ENCODE peak calls at places on chromosomes 1 and 21, in eight cellular contexts. One of them, this sample, is unnamed.

GRCh38 chr1:181646723-181647122 is 163.4 kb downstream of the CACNA1E start:
- DNase-seq in fibroblast of pulmonary artery: no peak
- DNase-seq in HFFc6: no peak
- DNase-seq in heart right ventricle: no peak
- DNase-seq in nephron progenitor cell: no peak
- DNase-seq in cardiac muscle cell: no peak
- DNase-seq in Peyer's patch: no peak
- DNase-seq in GM23338: no peak
- DNase-seq in this sample: no peak

GRCh38 chr1:236345728-236346127 is 48.4 kb upstream of the EDARADD start:
- DNase-seq in cardiac muscle cell: peak
- DNase-seq in Peyer's patch: no peak
- DNase-seq in heart right ventricle: no peak
- DNase-seq in fibroblast of pulmonary artery: no peak
- DNase-seq in HFFc6: no peak
- DNase-seq in nephron progenitor cell: no peak
- DNase-seq in GM23338: peak
- DNase-seq in this sample: no peak

GRCh38 chr1:224127925-224128819 is 14.3 kb downstream of the FBXO28 start:
- DNase-seq in Peyer's patch: no peak
- DNase-seq in heart right ventricle: no peak
- DNase-seq in fibroblast of pulmonary artery: no peak
- DNase-seq in HFFc6: peak
- DNase-seq in cardiac muscle cell: no peak
- DNase-seq in GM23338: no peak
- DNase-seq in nephron progenitor cell: no peak
- DNase-seq in this sample: no peak

GRCh38 chr1:24735619-24736375 is 9.4 kb upstream of the CLIC4 start:
- DNase-seq in GM23338: peak
- DNase-seq in HFFc6: no peak
- DNase-seq in nephron progenitor cell: no peak
- DNase-seq in heart right ventricle: peak
- DNase-seq in cardiac muscle cell: peak
- DNase-seq in Peyer's patch: no peak
- DNase-seq in fibroblast of pulmonary artery: peak
- DNase-seq in this sample: no peak

GRCh38 chr21:14581902-14582457 is 35.9 kb upstream of the SAMSN1 start:
- DNase-seq in HFFc6: no peak
- DNase-seq in cardiac muscle cell: no peak
- DNase-seq in fibroblast of pulmonary artery: no peak
- DNase-seq in GM23338: no peak
- DNase-seq in Peyer's patch: no peak
- DNase-seq in heart right ventricle: no peak
- DNase-seq in nephron progenitor cell: no peak
- DNase-seq in this sample: no peak

GRCh38 chr1:177065430-177065829 is 99.1 kb downstream of the ASTN1 start:
- DNase-seq in fibroblast of pulmonary artery: no peak
- DNase-seq in HFFc6: no peak
- DNase-seq in cardiac muscle cell: no peak
- DNase-seq in heart right ventricle: no peak
- DNase-seq in GM23338: no peak
- DNase-seq in nephron progenitor cell: no peak
- DNase-seq in Peyer's patch: no peak
- DNase-seq in this sample: no peak

GRCh38 chr1:39043513-39043912 is 17.4 kb downstream of the NDUFS5 start:
- DNase-seq in heart right ventricle: no peak
- DNase-seq in Peyer's patch: no peak
- DNase-seq in cardiac muscle cell: no peak
- DNase-seq in GM23338: no peak
- DNase-seq in HFFc6: no peak
- DNase-seq in nephron progenitor cell: no peak
- DNase-seq in fibroblast of pulmonary artery: no peak
- DNase-seq in this sample: no peak

GRCh38 chr1:85047144-85047471 is 1.2 kb downstream of the MCOLN3 start:
- DNase-seq in HFFc6: no peak
- DNase-seq in fibroblast of pulmonary artery: no peak
- DNase-seq in GM23338: no peak
- DNase-seq in Peyer's patch: no peak
- DNase-seq in heart right ventricle: no peak
- DNase-seq in nephron progenitor cell: peak
- DNase-seq in cardiac muscle cell: no peak
- DNase-seq in this sample: no peak

GRCh38 chr1:198657550-198658064 is 18.8 kb downstream of the PTPRC start:
- DNase-seq in cardiac muscle cell: peak
- DNase-seq in Peyer's patch: no peak
- DNase-seq in nephron progenitor cell: no peak
- DNase-seq in fibroblast of pulmonary artery: peak
- DNase-seq in heart right ventricle: no peak
- DNase-seq in HFFc6: peak
- DNase-seq in GM23338: no peak
- DNase-seq in this sample: no peak

GRCh38 chr1:86852737-86853408 is 61.1 kb downstream of the SELENOF start:
- DNase-seq in GM23338: no peak
- DNase-seq in cardiac muscle cell: peak
- DNase-seq in Peyer's patch: no peak
- DNase-seq in heart right ventricle: no peak
- DNase-seq in HFFc6: no peak
- DNase-seq in nephron progenitor cell: no peak
- DNase-seq in fibroblast of pulmonary artery: no peak
- DNase-seq in this sample: peak

GRCh38 chr1:155518484-155518883 is 44.1 kb downstream of the ASH1L start:
- DNase-seq in Peyer's patch: no peak
- DNase-seq in GM23338: no peak
- DNase-seq in fibroblast of pulmonary artery: no peak
- DNase-seq in cardiac muscle cell: no peak
- DNase-seq in nephron progenitor cell: no peak
- DNase-seq in HFFc6: no peak
- DNase-seq in heart right ventricle: no peak
- DNase-seq in this sample: no peak

GRCh38 chr1:155514582-155515187 is 47.9 kb downstream of the ASH1L start:
- DNase-seq in HFFc6: no peak
- DNase-seq in fibroblast of pulmonary artery: peak
- DNase-seq in cardiac muscle cell: peak
- DNase-seq in GM23338: no peak
- DNase-seq in heart right ventricle: no peak
- DNase-seq in nephron progenitor cell: no peak
- DNase-seq in Peyer's patch: no peak
- DNase-seq in this sample: no peak

GRCh38 chr1:155507960-155508359 is 54.6 kb downstream of the ASH1L start:
- DNase-seq in GM23338: no peak
- DNase-seq in heart right ventricle: no peak
- DNase-seq in HFFc6: no peak
- DNase-seq in fibroblast of pulmonary artery: no peak
- DNase-seq in nephron progenitor cell: no peak
- DNase-seq in cardiac muscle cell: no peak
- DNase-seq in Peyer's patch: no peak
- DNase-seq in this sample: no peak

GRCh38 chr1:155509064-155509463 is 53.5 kb downstream of the ASH1L start:
- DNase-seq in heart right ventricle: no peak
- DNase-seq in GM23338: no peak
- DNase-seq in Peyer's patch: no peak
- DNase-seq in fibroblast of pulmonary artery: no peak
- DNase-seq in nephron progenitor cell: no peak
- DNase-seq in cardiac muscle cell: no peak
- DNase-seq in HFFc6: no peak
- DNase-seq in this sample: no peak

GRCh38 chr1:155513300-155513926 is 49.2 kb downstream of the ASH1L start:
- DNase-seq in cardiac muscle cell: peak
- DNase-seq in HFFc6: peak
- DNase-seq in GM23338: no peak
- DNase-seq in fibroblast of pulmonary artery: peak
- DNase-seq in heart right ventricle: no peak
- DNase-seq in nephron progenitor cell: no peak
- DNase-seq in Peyer's patch: no peak
- DNase-seq in this sample: no peak
- TF ChIP-seq CTCF in cardiac muscle cell: peak
- TF ChIP-seq CTCF in HFFc6: peak
- TF ChIP-seq CTCF in GM23338: no peak
- TF ChIP-seq CTCF in fibroblast of pulmonary artery: peak
- TF ChIP-seq CTCF in heart right ventricle: no peak
- TF ChIP-seq CTCF in nephron progenitor cell: no peak
- TF ChIP-seq CTCF in Peyer's patch: no peak
- TF ChIP-seq CTCF in this sample: no peak

DNA sequence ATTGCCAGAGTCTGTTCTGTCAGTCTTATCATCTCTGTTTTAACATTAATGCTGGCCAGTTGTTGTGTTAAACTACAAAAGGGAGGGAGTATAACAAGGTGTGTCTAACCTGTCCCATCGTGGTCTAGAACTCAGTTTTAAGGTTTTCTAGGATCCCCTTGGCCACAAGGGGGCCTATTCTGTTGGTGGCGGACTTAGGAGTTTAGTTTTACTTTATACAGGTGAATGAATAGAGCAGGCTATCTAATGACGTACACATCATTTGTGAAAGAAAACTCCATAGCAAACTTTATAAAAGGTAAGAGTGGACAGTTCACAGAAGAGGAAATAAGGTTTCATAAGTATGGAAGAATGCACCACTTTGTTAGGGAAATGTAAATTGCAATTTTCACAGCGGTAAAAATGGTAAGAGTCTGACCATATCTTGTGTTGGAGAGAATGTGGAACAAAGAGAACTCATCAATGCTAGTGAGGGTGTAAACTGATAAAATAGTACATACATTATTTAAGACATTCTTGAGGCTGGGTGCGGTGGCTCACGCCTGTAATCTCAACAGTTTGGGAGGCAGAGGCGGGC is 2.5 kb upstream of the ATF6 start:
- DNase-seq in fibroblast of pulmonary artery: no peak
- DNase-seq in heart right ventricle: no peak
- DNase-seq in cardiac muscle cell: no peak
- DNase-seq in GM23338: peak
- DNase-seq in Peyer's patch: peak
- DNase-seq in nephron progenitor cell: peak
- DNase-seq in HFFc6: no peak
- DNase-seq in this sample: peak
- TF ChIP-seq CTCF in fibroblast of pulmonary artery: peak
- TF ChIP-seq CTCF in heart right ventricle: peak
- TF ChIP-seq CTCF in cardiac muscle cell: peak
- TF ChIP-seq CTCF in GM23338: peak
- TF ChIP-seq CTCF in Peyer's patch: peak
- TF ChIP-seq CTCF in nephron progenitor cell: peak
- TF ChIP-seq CTCF in HFFc6: peak
- TF ChIP-seq CTCF in this sample: no peak

DNA sequence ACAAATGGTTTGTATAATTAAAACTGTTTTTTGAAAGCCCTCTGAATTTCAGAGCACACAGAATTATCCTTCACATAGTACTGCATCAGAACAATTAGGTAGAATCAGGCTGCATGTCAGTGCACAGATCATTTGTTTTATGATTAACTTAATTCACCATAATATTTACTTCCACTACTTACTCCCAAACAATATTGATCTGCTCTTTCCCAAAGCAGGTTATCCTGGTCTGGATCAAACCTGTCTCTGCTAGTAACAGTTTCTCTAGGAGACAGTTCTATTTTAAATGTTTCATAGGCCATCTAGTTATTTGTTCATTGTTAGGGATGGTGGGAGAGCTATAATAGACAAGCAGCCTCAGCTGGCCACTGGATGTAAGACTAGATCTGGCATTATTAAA is 280.5 kb upstream of the NR5A2 start:
- DNase-seq in Peyer's patch: no peak
- DNase-seq in HFFc6: no peak
- DNase-seq in nephron progenitor cell: no peak
- DNase-seq in cardiac muscle cell: no peak
- DNase-seq in fibroblast of pulmonary artery: no peak
- DNase-seq in heart right ventricle: no peak
- DNase-seq in GM23338: no peak
- DNase-seq in this sample: no peak
- TF ChIP-seq CTCF in Peyer's patch: no peak
- TF ChIP-seq CTCF in HFFc6: no peak
- TF ChIP-seq CTCF in nephron progenitor cell: no peak
- TF ChIP-seq CTCF in cardiac muscle cell: no peak
- TF ChIP-seq CTCF in fibroblast of pulmonary artery: no peak
- TF ChIP-seq CTCF in heart right ventricle: no peak
- TF ChIP-seq CTCF in GM23338: no peak
- TF ChIP-seq CTCF in this sample: no peak

GRCh38 chr1:10528066-10529014 is 53.6 kb downstream of the PEX14 start:
- DNase-seq in GM23338: no peak
- DNase-seq in HFFc6: peak
- DNase-seq in heart right ventricle: no peak
- DNase-seq in Peyer's patch: no peak
- DNase-seq in cardiac muscle cell: peak
- DNase-seq in nephron progenitor cell: no peak
- DNase-seq in fibroblast of pulmonary artery: peak
- DNase-seq in this sample: peak

GRCh38 chr1:10529096-10529495 is 54.3 kb downstream of the PEX14 start:
- DNase-seq in HFFc6: no peak
- DNase-seq in heart right ventricle: no peak
- DNase-seq in Peyer's patch: no peak
- DNase-seq in cardiac muscle cell: no peak
- DNase-seq in nephron progenitor cell: no peak
- DNase-seq in GM23338: peak
- DNase-seq in fibroblast of pulmonary artery: no peak
- DNase-seq in this sample: no peak

GRCh38 chr1:10530756-10531155 is 56.0 kb downstream of the PEX14 start:
- DNase-seq in GM23338: no peak
- DNase-seq in heart right ventricle: no peak
- DNase-seq in nephron progenitor cell: no peak
- DNase-seq in HFFc6: no peak
- DNase-seq in fibroblast of pulmonary artery: peak
- DNase-seq in cardiac muscle cell: peak
- DNase-seq in Peyer's patch: no peak
- DNase-seq in this sample: no peak

GRCh38 chr1:10529772-10530171 is 55.0 kb downstream of the PEX14 start:
- DNase-seq in cardiac muscle cell: no peak
- DNase-seq in Peyer's patch: no peak
- DNase-seq in heart right ventricle: no peak
- DNase-seq in HFFc6: no peak
- DNase-seq in fibroblast of pulmonary artery: no peak
- DNase-seq in nephron progenitor cell: no peak
- DNase-seq in GM23338: peak
- DNase-seq in this sample: no peak

GRCh38 chr1:10530281-10530740 is 55.6 kb downstream of the PEX14 start:
- DNase-seq in fibroblast of pulmonary artery: peak
- DNase-seq in Peyer's patch: no peak
- DNase-seq in cardiac muscle cell: peak
- DNase-seq in heart right ventricle: peak
- DNase-seq in GM23338: peak
- DNase-seq in nephron progenitor cell: peak
- DNase-seq in HFFc6: no peak
- DNase-seq in this sample: no peak
- TF ChIP-seq CTCF in fibroblast of pulmonary artery: peak
- TF ChIP-seq CTCF in Peyer's patch: no peak
- TF ChIP-seq CTCF in cardiac muscle cell: peak
- TF ChIP-seq CTCF in heart right ventricle: peak
- TF ChIP-seq CTCF in GM23338: peak
- TF ChIP-seq CTCF in nephron progenitor cell: peak
- TF ChIP-seq CTCF in HFFc6: peak
- TF ChIP-seq CTCF in this sample: no peak

GRCh38 chr21:41472769-41473548 is 35.0 kb downstream of the TMPRSS2 start:
- DNase-seq in heart right ventricle: no peak
- DNase-seq in fibroblast of pulmonary artery: no peak
- DNase-seq in HFFc6: no peak
- DNase-seq in GM23338: no peak
- DNase-seq in Peyer's patch: no peak
- DNase-seq in cardiac muscle cell: no peak
- DNase-seq in nephron progenitor cell: no peak
- DNase-seq in this sample: no peak
- TF ChIP-seq CTCF in heart right ventricle: no peak
- TF ChIP-seq CTCF in fibroblast of pulmonary artery: no peak
- TF ChIP-seq CTCF in HFFc6: no peak
- TF ChIP-seq CTCF in GM23338: no peak
- TF ChIP-seq CTCF in Peyer's patch: no peak
- TF ChIP-seq CTCF in cardiac muscle cell: no peak
- TF ChIP-seq CTCF in nephron progenitor cell: no peak
- TF ChIP-seq CTCF in this sample: no peak

GRCh38 chr1:109910963-109911798 is 532 bp downstream of the CSF1 start:
- DNase-seq in heart right ventricle: peak
- DNase-seq in GM23338: peak
- DNase-seq in nephron progenitor cell: peak
- DNase-seq in Peyer's patch: peak
- DNase-seq in fibroblast of pulmonary artery: no peak
- DNase-seq in HFFc6: no peak
- DNase-seq in cardiac muscle cell: no peak
- DNase-seq in this sample: no peak
- TF ChIP-seq CTCF in heart right ventricle: no peak
- TF ChIP-seq CTCF in GM23338: no peak
- TF ChIP-seq CTCF in nephron progenitor cell: no peak
- TF ChIP-seq CTCF in Peyer's patch: no peak
- TF ChIP-seq CTCF in fibroblast of pulmonary artery: no peak
- TF ChIP-seq CTCF in HFFc6: no peak
- TF ChIP-seq CTCF in cardiac muscle cell: no peak
- TF ChIP-seq CTCF in this sample: no peak

This sample was measured in Calu3.